ENCODE peak calls at places on chromosomes 16 and 17, in seven cellular contexts. K is SK-N-SH, V is H1, E is K562, Y is GM12878, Z is HCT116, U is HepG2. C is an unnamed sample.

GRCh38 chr16:75264531-75264998 is 13.1 kb upstream of the BCAR1 start:
- DNase-seq in K (peak; percentile 76), V (no peak), E (no peak), Y (no peak), Z (no peak), U (no peak), C (no peak)

GRCh38 chr17:67506966-67507365 is 129.9 kb downstream of the PITPNC1 start:
- DNase-seq in K (no peak), V (no peak), E (no peak), Y (no peak), Z (no peak), U (no peak), C (no peak)

GRCh38 chr17:64741038-64741641 is 79.0 kb upstream of the SMURF2 start:
- DNase-seq in K (no peak), V (no peak), E (no peak), Y (no peak), Z (no peak), U (no peak), C (no peak)

GRCh38 chr16:27698746-27699145 is 148.8 kb downstream of the KATNIP start:
- DNase-seq in K (no peak), V (no peak), E (no peak), Y (no peak), Z (no peak), U (no peak), C (no peak)

GRCh38 chr16:31273676-31274075 is 13.9 kb downstream of the ITGAM start:
- DNase-seq in K (no peak), V (no peak), E (no peak), Y (no peak), Z (no peak), U (no peak), C (no peak)

GRCh38 chr17:81537343-81537855 is 9.2 kb downstream of the FSCN2 start:
- DNase-seq in K (peak; percentile 92), V (peak; percentile 86), E (no peak), Y (no peak), Z (peak; percentile 49), U (no peak), C (no peak)

GRCh38 chr16:67537636-67538591 is 9.3 kb downstream of the RIPOR1 start:
- DNase-seq in K (peak; percentile 85), V (peak; percentile 67), E (no peak), Y (no peak), Z (no peak), U (no peak), C (no peak)

GRCh38 chr17:58249270-58250133 is 11.1 kb downstream of the LPO start:
- DNase-seq in K (peak; percentile 99), V (peak; percentile 93), E (peak; percentile 80), Y (no peak), Z (peak; percentile 35), U (peak; percentile 24), C (peak; percentile 20)

GRCh38 chr16:72013888-72014538 is 5.5 kb downstream of the DHODH start:
- DNase-seq in K (no peak), V (no peak), E (peak; percentile 90), Y (no peak), Z (no peak), U (no peak), C (no peak)

GRCh38 chr17:66222772-66223350 is 6.4 kb downstream of the APOH start:
- DNase-seq in K (no peak), V (no peak), E (no peak), Y (no peak), Z (no peak), U (no peak), C (no peak)

GRCh38 chr17:81869221-81870154 is 1.6 kb downstream of the ARHGDIA start:
- DNase-seq in K (peak; percentile 96), V (peak; percentile 90), E (peak; percentile 74), Y (no peak), Z (no peak), U (no peak), C (no peak)

GRCh38 chr17:79633937-79634813 is 23.3 kb upstream of the RBFOX3 start:
- DNase-seq in K (peak; percentile 18), V (peak; percentile 37), E (no peak), Y (no peak), Z (no peak), U (no peak), C (no peak)

GRCh38 chr16:67865318-67865717 is 7.5 kb upstream of the EDC4 start:
- DNase-seq in K (peak; percentile 64), V (no peak), E (peak; percentile 33), Y (no peak), Z (no peak), U (peak; percentile 68), C (no peak)

GRCh38 chr17:75194879-75195278 is 10.6 kb upstream of the NUP85 start:
- DNase-seq in K (no peak), V (no peak), E (no peak), Y (no peak), Z (no peak), U (no peak), C (no peak)

GRCh38 chr16:13193721-13194120 is 292.3 kb downstream of the SHISA9 start:
- DNase-seq in K (no peak), V (no peak), E (no peak), Y (no peak), Z (no peak), U (no peak), C (no peak)

GRCh38 chr17:260031-260791 is 78.8 kb upstream of the DOC2B start:
- DNase-seq in K (no peak), V (peak; percentile 64), E (no peak), Y (no peak), Z (no peak), U (no peak), C (no peak)

GRCh38 chr16:396605-397004 is 394 bp upstream of the NME4 start:
- DNase-seq in K (peak; percentile 83), V (peak; percentile 69), E (peak; percentile 90), Y (no peak), Z (no peak), U (peak; percentile 65), C (no peak)

GRCh38 chr16:396199-396598 is 800 bp upstream of the NME4 start:
- DNase-seq in K (no peak), V (no peak), E (no peak), Y (no peak), Z (no peak), U (no peak), C (no peak)

GRCh38 chr16:397736-398332 is 835 bp downstream of the NME4 start:
- DNase-seq in K (peak; percentile 81), V (peak; percentile 82), E (peak; percentile 74), Y (no peak), Z (peak; percentile 28), U (peak; percentile 74), C (no peak)

GRCh38 chr16:398551-399277 is 1.7 kb downstream of the NME4 start:
- DNase-seq in K (no peak), V (peak; percentile 68), E (peak; percentile 68), Y (no peak), Z (no peak), U (no peak), C (no peak)

GRCh38 chr16:397135-397661 is at the start of gene NME4:
- DNase-seq in K (peak; percentile 86), V (peak; percentile 73), E (peak; percentile 75), Y (no peak), Z (no peak), U (no peak), C (no peak)
- TF ChIP-seq POLR2AphosphoS5 in K (peak; percentile 17), V (peak; percentile 56), E (peak; percentile 44), Y (no peak), Z (no peak), U (no peak), C (no peak)

DNA sequence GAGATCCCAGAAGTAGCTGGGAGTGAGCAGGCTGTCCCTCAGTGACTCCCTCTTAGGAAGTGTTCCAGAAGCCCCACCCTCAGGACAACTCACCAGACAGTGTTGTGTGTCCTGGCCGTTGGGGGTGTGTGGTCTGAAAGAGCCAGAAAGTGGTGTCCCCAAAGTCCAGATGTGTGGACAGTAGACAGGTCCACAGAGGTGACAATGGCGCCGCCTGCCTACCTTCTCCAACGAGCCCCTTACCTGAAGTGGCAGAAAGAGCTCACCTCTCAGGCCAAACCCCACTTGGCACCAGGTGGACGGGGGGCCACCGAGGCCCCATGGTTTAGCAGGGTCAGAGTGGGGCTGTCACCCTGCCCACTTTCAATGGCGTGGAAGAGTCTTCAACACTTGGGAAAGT is 19.9 kb downstream of the C17orf100 start:
- DNase-seq in K (no peak), V (no peak), E (no peak), Y (no peak), Z (no peak), U (no peak), C (no peak)
- TF ChIP-seq SIN3A in K (no peak), V (no peak), E (no peak), Y (no peak), Z (no peak), U (no peak), C (no peak)

GRCh38 chr17:42423766-42424165 is 710 bp upstream of the CAVIN1 start:
- DNase-seq in K (no peak), V (no peak), E (no peak), Y (no peak), Z (no peak), U (no peak), C (no peak)

GRCh38 chr17:42424991-42425610 is 2.0 kb upstream of the CAVIN1 start:
- DNase-seq in K (no peak), V (no peak), E (no peak), Y (no peak), Z (no peak), U (no peak), C (no peak)

GRCh38 chr17:42422412-42422957 is 571 bp downstream of the CAVIN1 start:
- DNase-seq in K (peak; percentile 64), V (peak; percentile 70), E (peak; percentile 66), Y (no peak), Z (no peak), U (no peak), C (no peak)

GRCh38 chr17:42422958-42423712 is at the start of gene CAVIN1:
- DNase-seq in K (peak; percentile 83), V (peak; percentile 94), E (peak; percentile 93), Y (no peak), Z (peak; percentile 85), U (peak; percentile 90), C (no peak)

DNA sequence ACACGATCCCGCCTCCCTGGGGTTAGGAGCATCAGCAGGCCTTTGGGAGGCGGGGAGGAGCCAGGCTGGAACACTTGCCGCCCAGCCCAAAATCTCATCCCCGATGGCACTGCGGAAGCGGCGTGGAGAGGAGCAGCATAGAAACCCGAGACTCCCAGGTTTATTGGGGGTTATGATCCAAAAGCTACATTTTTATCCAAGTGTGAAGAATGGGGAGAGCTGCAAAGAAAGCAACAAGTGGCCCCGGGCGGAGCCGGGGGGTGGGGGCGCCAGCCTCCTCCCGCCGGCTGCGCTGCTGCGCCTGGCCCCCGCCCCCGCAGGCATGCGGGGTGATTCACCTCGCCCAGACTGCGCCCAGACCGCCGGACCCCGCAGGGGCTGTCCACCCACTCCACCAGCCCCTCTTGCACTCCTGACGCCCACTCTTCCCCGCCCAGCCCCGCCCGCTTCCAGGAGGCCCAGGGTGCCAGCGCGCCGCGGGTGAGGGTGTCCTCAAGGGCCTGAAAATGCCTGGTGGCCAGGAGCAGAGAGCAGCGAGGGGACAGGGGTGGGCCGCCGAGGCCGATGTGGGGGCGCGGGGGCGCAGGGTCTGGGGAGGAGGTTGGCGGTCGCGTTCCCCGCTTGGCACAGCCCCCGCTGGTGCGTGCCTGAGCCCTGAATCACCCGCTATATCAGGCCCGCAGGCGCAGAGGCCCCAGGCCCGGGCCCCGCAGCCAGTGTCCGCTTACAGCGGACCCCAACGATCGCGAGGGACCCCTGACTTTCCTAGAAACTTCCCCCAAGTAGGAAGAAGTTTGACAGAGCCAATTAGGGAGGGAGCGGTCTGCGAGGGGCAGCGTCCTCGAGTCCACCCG is 1.4 kb downstream of the CAVIN1 start:
- DNase-seq in K (peak; percentile 61), V (no peak), E (peak; percentile 71), Y (no peak), Z (no peak), U (no peak), C (no peak)
- H3K4me3 ChIP-seq in K (peak overlapping the region; percentile 66), V (peak overlapping the region; percentile 73), E (peak overlapping the region; percentile 64), Y (peak overlapping the region; percentile 68), Z (peak overlapping the region; percentile 90), U (peak overlapping the region; percentile 95), C (peak overlapping the region; percentile 62)

GRCh38 chr17:34299918-34300600 is 14.5 kb downstream of the CCL11 start:
- DNase-seq in K (no peak), V (no peak), E (no peak), Y (no peak), Z (no peak), U (no peak), C (no peak)
- TF ChIP-seq POLR2AphosphoS5 in K (no peak), V (no peak), E (no peak), Y (no peak), Z (no peak), U (no peak), C (no peak)

C was measured in Panc1.